ENCODE peak calls at places on chromosomes 3 and 15, in nine cellular contexts. G is mammary epithelial cell, R is IMR-90, O is GM23248, P is HCT116, C is PC-3, N is neural progenitor cell, S is GM12878, U is MM.1S. L is an unnamed sample. For H3K36me3 and H4K20me1, the result is how much of the 10 kb centered on the place peaks cover.

GRCh38 chr15:92101706-92102434 is 248.4 kb downstream of the SLCO3A1 start:
- DNase-seq in P (no peak), U (peak), N (no peak), R (no peak), O (no peak), G (no peak), C (no peak), S (peak), L (no peak)

GRCh38 chr15:55907797-55908196 is 85.6 kb downstream of the NEDD4 start:
- DNase-seq in G (peak), S (no peak), C (peak), R (peak), O (peak), N (no peak), U (no peak), P (peak), L (no peak)

GRCh38 chr15:60647246-60647645 is 168.3 kb upstream of the ICE2 start:
- DNase-seq in O (no peak), R (no peak), N (peak), C (no peak), P (no peak), U (no peak), S (no peak), G (no peak), L (no peak)

GRCh38 chr15:77028451-77029165 is 33.7 kb downstream of the PSTPIP1 start:
- DNase-seq in N (no peak), G (no peak), C (no peak), P (no peak), U (no peak), O (no peak), S (no peak), R (no peak), L (no peak)

GRCh38 chr15:95911570-95912279 is 418.8 kb upstream of the NR2F2 start:
- DNase-seq in S (no peak), U (no peak), N (peak), C (no peak), P (no peak), O (no peak), R (no peak), G (no peak), L (no peak)

GRCh38 chr3:3196148-3196861 is 16.8 kb upstream of the CRBN start:
- DNase-seq in R (no peak), S (no peak), U (peak), C (peak), O (peak), N (peak), P (peak), G (no peak), L (peak)

GRCh38 chr3:170840291-170840859 is 29.6 kb downstream of the RPL22L1 start:
- DNase-seq in C (no peak), U (no peak), G (no peak), O (no peak), S (no peak), P (no peak), N (no peak), R (peak), L (no peak)

GRCh38 chr15:40338041-40338657 is 2.6 kb downstream of the CCDC9B start:
- DNase-seq in U (peak), N (peak), C (peak), R (peak), G (peak), S (no peak), O (peak), P (peak), L (peak)

GRCh38 chr3:3847994-3848970 is 49.1 kb downstream of the LRRN1 start:
- DNase-seq in O (no peak), G (no peak), R (no peak), U (no peak), C (no peak), P (no peak), S (no peak), N (peak), L (no peak)

GRCh38 chr3:56748663-56749231 is 53.0 kb downstream of the ARHGEF3 start:
- DNase-seq in U (no peak), R (no peak), S (no peak), O (no peak), N (no peak), G (no peak), P (no peak), C (no peak), L (no peak)

GRCh38 chr3:38554127-38554827 is 58.1 kb downstream of the EXOG start:
- DNase-seq in G (no peak), C (no peak), S (no peak), P (no peak), R (no peak), O (no peak), U (no peak), N (no peak), L (no peak)

GRCh38 chr3:86969500-86970189 is 21.3 kb downstream of the VGLL3 start:
- DNase-seq in U (peak), P (peak), S (no peak), O (peak), C (peak), N (peak), G (peak), R (peak), L (peak)

GRCh38 chr15:28873585-28874139 is 12.1 kb upstream of the APBA2 start:
- DNase-seq in P (no peak), R (no peak), U (no peak), N (no peak), O (no peak), C (no peak), G (no peak), S (no peak), L (no peak)

GRCh38 chr15:68271854-68272471 is 5.6 kb upstream of the FEM1B start:
- DNase-seq in N (peak), U (no peak), R (peak), O (peak), G (peak), C (peak), S (no peak), P (peak), L (no peak)

GRCh38 chr3:24263069-24263668 is 231.5 kb downstream of the THRB start:
- DNase-seq in N (no peak), P (no peak), C (no peak), R (no peak), O (no peak), G (no peak), S (no peak), U (no peak), L (no peak)

GRCh38 chr3:17678116-17678741 is 64.2 kb downstream of the TBC1D5 start:
- DNase-seq in U (no peak), C (no peak), O (peak), P (no peak), S (no peak), G (peak), N (no peak), R (peak), L (no peak)

GRCh38 chr3:171116365-171116764 is 89.8 kb upstream of the SLC2A2 start:
- DNase-seq in N (no peak), R (no peak), O (peak), U (no peak), S (no peak), C (peak), P (no peak), G (peak), L (no peak)

GRCh38 chr3:33437556-33438283 is 2.5 kb downstream of the UBP1 start:
- DNase-seq in P (no peak), R (peak), N (peak), O (peak), C (peak), U (no peak), S (no peak), G (peak), L (no peak)

GRCh38 chr3:65888980-65889706 is 149.6 kb downstream of the MAGI1 start:
- DNase-seq in O (peak), N (no peak), R (peak), P (peak), S (no peak), G (peak), C (peak), U (peak), L (no peak)

GRCh38 chr15:76196286-76196948 is 114.9 kb downstream of the ETFA start:
- DNase-seq in G (peak), P (peak), C (peak), U (no peak), O (peak), R (peak), S (no peak), N (no peak), L (peak)

GRCh38 chr3:35042210-35042960 is 596.9 kb upstream of the ARPP21 start:
- DNase-seq in S (no peak), U (no peak), C (no peak), R (no peak), O (no peak), G (no peak), N (no peak), P (no peak), L (no peak)

GRCh38 chr3:157201648-157202278 is 41.8 kb upstream of the CCNL1 start:
- DNase-seq in N (peak), C (peak), G (peak), O (peak), S (no peak), P (peak), R (peak), U (peak), L (no peak)
- H3K9ac ChIP-seq in N (no peak), C (no peak), G (no peak), O (no peak), S (no peak), P (no peak), R (no peak), U (no peak), L (no peak)

GRCh38 chr15:69407719-69408400 is 6.3 kb upstream of the KIF23 start:
- DNase-seq in P (no peak), G (no peak), R (no peak), S (no peak), U (no peak), O (no peak), N (no peak), C (no peak), L (no peak)
- H3K36me3 ChIP-seq in P (under half), G (under half), R (under half), S (under half), U (under half), O (under half), N (under half), C (under half), L (under half)

GRCh38 chr15:62051166-62051565 is 9.1 kb downstream of the VPS13C start:
- DNase-seq in C (no peak), N (no peak), O (no peak), U (no peak), S (no peak), G (no peak), R (no peak), P (no peak), L (no peak)
- H4K20me1 ChIP-seq in C (under half), N (under half), O (under half), U (under half), S (under half), G (under half), R (under half), P (under half), L (under half)

GRCh38 chr3:139101396-139101795 is 56.7 kb upstream of the PRR23C start:
- DNase-seq in G (no peak), O (no peak), P (no peak), S (no peak), N (no peak), C (no peak), U (no peak), R (no peak), L (peak)

GRCh38 chr3:139098391-139098790 is 53.7 kb upstream of the PRR23C start:
- DNase-seq in U (no peak), S (no peak), R (no peak), N (no peak), O (no peak), P (no peak), G (no peak), C (no peak), L (no peak)

GRCh38 chr3:139100821-139101220 is 56.1 kb upstream of the PRR23C start:
- DNase-seq in P (no peak), N (no peak), S (no peak), U (no peak), G (no peak), R (no peak), C (no peak), O (no peak), L (no peak)

GRCh38 chr3:139102606-139103005 is 57.9 kb upstream of the PRR23C start:
- DNase-seq in P (no peak), O (no peak), R (no peak), S (no peak), U (no peak), G (no peak), N (no peak), C (no peak), L (no peak)

DNA sequence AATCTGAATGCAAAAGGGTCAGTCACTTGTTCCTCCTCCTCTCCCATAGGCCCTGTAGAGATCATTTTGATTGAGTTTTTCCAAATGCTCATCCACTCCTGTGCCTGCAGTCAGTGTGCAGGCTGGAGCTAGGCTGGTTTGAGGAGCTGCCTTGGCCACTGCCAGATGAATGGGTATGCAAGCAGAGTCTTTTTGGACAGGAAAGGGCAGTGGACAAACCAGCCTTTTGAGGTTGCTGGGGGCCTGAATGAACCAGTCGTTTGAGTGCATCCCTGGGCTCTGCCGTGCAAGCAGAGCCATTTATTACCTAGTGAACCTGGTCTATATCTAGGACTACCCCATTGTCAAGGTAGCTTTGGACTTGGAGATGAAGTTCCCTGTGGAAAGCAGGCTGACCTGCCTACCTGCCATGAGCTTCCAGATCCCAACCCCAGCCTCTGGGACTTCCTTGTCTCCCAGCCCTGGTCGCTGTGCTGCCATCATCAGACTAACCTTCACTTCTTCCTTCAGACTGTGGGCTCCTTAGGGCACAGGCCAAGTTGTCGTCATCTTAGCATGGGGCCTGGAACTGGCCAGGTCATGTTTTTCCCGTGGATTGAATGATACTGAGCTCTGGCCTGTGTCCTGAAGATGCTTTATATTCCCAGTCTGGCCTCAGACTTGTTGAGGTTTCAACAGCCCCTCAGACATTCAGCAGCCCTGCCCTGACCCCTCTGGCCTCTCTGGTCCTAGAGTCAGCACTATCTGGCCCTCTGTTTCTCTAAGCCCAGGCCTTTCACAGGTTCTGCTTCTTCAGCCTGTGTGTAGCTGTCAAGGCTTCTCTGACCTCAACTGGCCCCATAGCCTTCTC is 55.5 kb upstream of the PRR23C start:
- DNase-seq in N (no peak), R (no peak), O (no peak), C (no peak), U (no peak), G (no peak), S (no peak), P (no peak), L (no peak)
- H3K9ac ChIP-seq in N (no peak), R (no peak), O (no peak), C (no peak), U (no peak), G (no peak), S (no peak), P (no peak), L (no peak)

DNA sequence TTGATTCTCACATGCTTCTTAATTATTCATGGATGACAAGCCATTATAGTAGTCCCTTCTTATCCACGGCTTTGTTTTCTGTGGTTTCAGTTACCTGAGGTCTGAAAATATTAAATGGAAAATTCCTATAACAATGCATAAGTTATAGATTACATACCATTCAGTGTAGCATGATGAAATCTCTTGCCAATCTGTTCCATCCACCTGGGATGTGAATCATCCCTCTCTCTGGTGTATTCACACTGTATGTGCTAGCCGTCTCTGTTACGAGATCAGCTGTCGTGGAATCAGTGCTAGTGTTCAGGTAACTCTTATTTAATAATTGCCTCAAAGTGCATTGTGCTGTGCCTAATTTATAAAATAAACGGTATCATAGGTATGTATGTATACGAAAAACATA is 5.2 kb downstream of the WDR5B start:
- DNase-seq in O (no peak), N (no peak), S (no peak), U (no peak), R (no peak), C (no peak), P (no peak), G (no peak), L (no peak)
- H3K36me3 ChIP-seq in O (under half), N (under half), S (under half), U (under half), R (under half), C (under half), P (under half), G (under half), L (half or more)

GRCh38 chr3:169701457-169701856 is 37.9 kb upstream of the MECOM start:
- DNase-seq in N (no peak), O (no peak), P (no peak), G (no peak), U (no peak), C (no peak), S (no peak), R (no peak), L (no peak)
- H4K20me1 ChIP-seq in N (under half), O (under half), P (under half), G (under half), U (under half), C (under half), S (under half), R (under half), L (under half)

L was measured in DND-41.